ENCODE peak calls at places on chromosomes 7 and 10, in five cellular contexts. J is Calu3; Z is Daoy; E is stimulated activated CD4-positive, alpha-beta T cell treated with anti-CD3 and anti-CD28 coated beads, Interleukin-2, amount 100 ng/mL, for 48 hours; K is neural crest cell. W is an unnamed sample.

GRCh38 chr10:16777473-16778370 is 39.5 kb downstream of the RSU1 start:
- DNase-seq in J (peak; percentile 8), Z (peak; percentile 28), E (no peak), K (peak; percentile 4), W (peak; percentile 53)

GRCh38 chr7:36719233-36719632 is 5.1 kb downstream of the AOAH start:
- DNase-seq in J (no peak), Z (no peak), E (no peak), K (no peak), W (no peak)

GRCh38 chr10:102451105-102451969 is at the start of gene C10orf95:
- DNase-seq in J (no peak), Z (no peak), E (no peak), K (no peak), W (no peak)

GRCh38 chr7:112160130-112160770 is 45.9 kb downstream of the DOCK4 start:
- DNase-seq in J (no peak), Z (peak; percentile 77), E (no peak), K (no peak), W (peak; percentile 22)

GRCh38 chr7:28231181-28231580 is 50.6 kb upstream of the JAZF1 start:
- DNase-seq in J (no peak), Z (no peak), E (no peak), K (no peak), W (no peak)

GRCh38 chr7:105910172-105910571 is 33.8 kb upstream of the ATXN7L1 start:
- DNase-seq in J (no peak), Z (no peak), E (no peak), K (no peak), W (no peak)

GRCh38 chr10:11018426-11018818 is 750 bp downstream of the CELF2 start:
- DNase-seq in J (no peak), Z (no peak), E (no peak), K (no peak), W (no peak)

GRCh38 chr7:129825005-129825553 is 127.7 kb downstream of the UBE2H start:
- DNase-seq in J (peak; percentile 84), Z (peak; percentile 90), E (peak; percentile 32), K (peak; percentile 31), W (peak; percentile 87)

GRCh38 chr10:59713196-59713821 is 3.7 kb upstream of the SLC16A9 start:
- DNase-seq in J (no peak), Z (no peak), E (no peak), K (no peak), W (no peak)

GRCh38 chr7:158868754-158869410 is 12.5 kb downstream of the DYNC2I1 start:
- DNase-seq in J (no peak), Z (no peak), E (no peak), K (no peak), W (no peak)

GRCh38 chr7:2955177-2955768 is 88.4 kb downstream of the CARD11 start:
- DNase-seq in J (no peak), Z (no peak), E (no peak), K (no peak), W (no peak)